ENCODE peak calls at places on chromosomes 13 and 19, in four cellular contexts. S, P, T and Q are unnamed samples.

GRCh38 chr19:8148410-8149231 is 771 bp downstream of the FBN3 start:
- DNase-seq in S (no peak), P (no peak), T (no peak), Q (peak; percentile 70)

GRCh38 chr13:109274188-109274821 is 512.1 kb downstream of the IRS2 start:
- DNase-seq in S (no peak), P (no peak), T (no peak), Q (peak; percentile 50)

GRCh38 chr13:112793545-112794445 is 104.0 kb downstream of the ATP11A start:
- DNase-seq in S (no peak), P (peak; percentile 67), T (no peak), Q (no peak)

GRCh38 chr19:35557539-35558399 is 5.7 kb downstream of the ATP4A start:
- DNase-seq in S (peak; percentile 50), P (no peak), T (peak; percentile 42), Q (peak; percentile 86)

GRCh38 chr13:92103673-92104296 is 705.4 kb downstream of the GPC5 start:
- DNase-seq in S (no peak), P (no peak), T (no peak), Q (no peak)

GRCh38 chr13:38430761-38431160 is 81.1 kb downstream of the UFM1 start:
- DNase-seq in S (no peak), P (no peak), T (no peak), Q (no peak)

GRCh38 chr13:21657538-21657937 is 13.3 kb upstream of the FGF9 start:
- DNase-seq in S (no peak), P (no peak), T (no peak), Q (no peak)

GRCh38 chr13:99347911-99348451 is 40.8 kb upstream of the GPR183 start:
- DNase-seq in S (no peak), P (no peak), T (no peak), Q (no peak)

GRCh38 chr19:46818812-46819211 is 30.4 kb upstream of the SLC1A5 start:
- DNase-seq in S (no peak), P (no peak), T (no peak), Q (no peak)

GRCh38 chr19:46823049-46823448 is 27.6 kb downstream of the AP2S1 start:
- DNase-seq in S (no peak), P (no peak), T (no peak), Q (no peak)

GRCh38 chr19:46824887-46825730 is 25.5 kb downstream of the AP2S1 start:
- DNase-seq in S (peak; percentile 22), P (no peak), T (no peak), Q (no peak)

GRCh38 chr19:46825731-46826055 is 25.0 kb downstream of the AP2S1 start:
- DNase-seq in S (no peak), P (no peak), T (no peak), Q (no peak)

DNA sequence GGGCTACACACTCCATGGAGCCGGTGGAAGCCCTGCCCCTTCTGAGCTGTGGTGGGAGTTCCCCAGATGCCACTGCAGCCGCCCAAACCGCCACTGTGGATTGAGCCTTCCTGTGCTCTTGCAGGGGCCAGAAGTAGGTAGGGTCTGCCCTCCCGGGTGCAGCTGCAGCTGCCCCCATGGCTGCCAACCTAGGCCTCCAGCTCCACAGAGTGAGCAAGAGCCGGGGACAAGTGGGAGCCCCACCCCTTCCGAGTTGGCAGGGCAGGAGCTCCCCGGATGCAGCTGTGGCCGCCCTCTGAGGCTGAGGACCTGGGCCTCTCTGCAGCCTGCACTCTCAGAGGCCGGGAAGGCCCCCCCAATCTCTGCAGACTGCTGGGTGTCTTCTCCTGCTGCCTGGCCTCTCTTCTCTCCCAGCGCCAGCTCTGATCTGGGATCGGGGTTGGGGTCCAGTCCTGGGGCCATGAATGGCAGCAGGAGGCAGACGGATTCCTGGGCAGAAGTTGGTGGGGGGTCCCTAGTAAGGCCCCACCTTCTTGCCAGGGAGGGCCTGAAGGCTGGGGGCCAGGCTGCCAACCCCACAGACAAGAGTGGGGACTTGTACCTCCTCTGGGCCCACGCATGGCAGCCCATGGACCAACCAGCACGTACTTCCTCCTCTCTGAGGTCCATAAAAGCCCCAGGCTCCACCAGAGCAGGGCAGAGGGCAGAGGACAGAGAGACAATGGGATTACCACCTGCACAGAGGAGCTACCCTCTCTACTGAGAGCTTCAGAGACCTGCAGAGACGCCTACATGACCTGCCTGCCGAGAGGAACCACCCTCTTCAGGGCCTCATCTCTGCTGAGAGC is 28.9 kb downstream of the AP2S1 start:
- DNase-seq in S (peak; percentile 67), P (no peak), T (no peak), Q (no peak)
- TF ChIP-seq POLR2AphosphoS5 in S (no peak), P (no peak), T (no peak), Q (no peak)

GRCh38 chr19:5992756-5993155 is 14.8 kb upstream of the RANBP3 start:
- DNase-seq in S (no peak), P (no peak), T (no peak), Q (no peak)
- H3K27ac ChIP-seq in S (no peak overlapping the region), P (no peak overlapping the region), T (peak overlapping the region; percentile 9), Q (no peak overlapping the region)

DNA sequence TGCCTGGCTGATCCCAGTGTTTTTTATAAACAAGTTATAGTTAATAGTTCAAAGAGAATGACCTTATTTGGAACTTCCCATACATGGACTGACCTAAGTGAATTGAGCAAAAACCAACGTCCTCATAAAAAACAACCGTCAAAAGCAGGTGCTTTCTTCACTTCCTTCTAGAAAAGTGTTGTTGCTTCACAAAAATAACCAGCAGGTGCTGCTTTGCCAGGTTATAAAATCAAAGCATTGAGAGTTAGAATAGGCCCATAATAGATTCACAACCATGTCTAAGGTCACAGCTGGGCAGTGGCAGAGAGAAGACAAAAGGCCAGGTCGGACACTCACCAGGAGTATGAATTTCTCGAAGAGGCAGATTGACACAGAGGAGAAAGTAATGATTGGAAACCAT is 9.5 kb downstream of the RUBCNL start:
- DNase-seq in S (no peak), P (no peak), T (no peak), Q (no peak)
- TF ChIP-seq POLR2AphosphoS5 in S (no peak), P (no peak), T (no peak), Q (no peak)

DNA sequence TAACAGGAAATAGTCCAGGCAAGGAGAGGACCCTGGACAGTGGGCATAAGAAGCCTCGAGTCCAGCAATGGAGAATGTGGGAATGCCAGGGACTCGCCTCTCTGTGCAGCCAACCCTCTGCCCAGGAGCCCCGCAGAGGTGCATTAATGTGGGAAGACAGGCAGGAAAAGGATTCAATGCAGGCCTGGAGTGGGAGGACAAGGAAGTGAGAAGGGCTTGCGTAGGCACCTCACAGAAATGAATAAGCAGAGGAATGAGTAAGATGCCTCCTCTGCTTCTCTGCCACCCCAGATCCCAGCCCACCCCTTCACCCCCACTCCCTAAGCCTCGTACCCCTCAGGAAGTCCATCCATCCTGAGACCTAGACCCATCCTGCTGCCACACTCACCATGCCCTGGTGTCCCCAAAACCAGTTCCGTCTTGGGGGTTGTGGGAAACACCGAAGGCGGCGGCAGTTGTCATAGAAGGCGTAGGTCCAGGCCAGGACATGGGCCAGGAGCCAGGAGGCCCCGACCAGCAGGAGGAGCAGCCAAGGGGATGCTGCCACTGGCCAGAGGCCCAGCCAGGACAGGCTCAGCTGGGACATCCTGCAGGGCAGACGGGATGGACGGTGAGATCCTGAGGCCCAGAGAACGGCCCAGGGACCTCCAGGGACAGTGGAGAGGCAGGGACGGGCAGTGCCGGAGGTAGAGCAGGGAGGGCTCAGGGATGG is 692 bp downstream of the CYP4F2 start:
- DNase-seq in S (no peak), P (no peak), T (no peak), Q (no peak)
- H3K27ac ChIP-seq in S (no peak overlapping the region), P (no peak overlapping the region), T (no peak overlapping the region), Q (no peak overlapping the region)

DNA sequence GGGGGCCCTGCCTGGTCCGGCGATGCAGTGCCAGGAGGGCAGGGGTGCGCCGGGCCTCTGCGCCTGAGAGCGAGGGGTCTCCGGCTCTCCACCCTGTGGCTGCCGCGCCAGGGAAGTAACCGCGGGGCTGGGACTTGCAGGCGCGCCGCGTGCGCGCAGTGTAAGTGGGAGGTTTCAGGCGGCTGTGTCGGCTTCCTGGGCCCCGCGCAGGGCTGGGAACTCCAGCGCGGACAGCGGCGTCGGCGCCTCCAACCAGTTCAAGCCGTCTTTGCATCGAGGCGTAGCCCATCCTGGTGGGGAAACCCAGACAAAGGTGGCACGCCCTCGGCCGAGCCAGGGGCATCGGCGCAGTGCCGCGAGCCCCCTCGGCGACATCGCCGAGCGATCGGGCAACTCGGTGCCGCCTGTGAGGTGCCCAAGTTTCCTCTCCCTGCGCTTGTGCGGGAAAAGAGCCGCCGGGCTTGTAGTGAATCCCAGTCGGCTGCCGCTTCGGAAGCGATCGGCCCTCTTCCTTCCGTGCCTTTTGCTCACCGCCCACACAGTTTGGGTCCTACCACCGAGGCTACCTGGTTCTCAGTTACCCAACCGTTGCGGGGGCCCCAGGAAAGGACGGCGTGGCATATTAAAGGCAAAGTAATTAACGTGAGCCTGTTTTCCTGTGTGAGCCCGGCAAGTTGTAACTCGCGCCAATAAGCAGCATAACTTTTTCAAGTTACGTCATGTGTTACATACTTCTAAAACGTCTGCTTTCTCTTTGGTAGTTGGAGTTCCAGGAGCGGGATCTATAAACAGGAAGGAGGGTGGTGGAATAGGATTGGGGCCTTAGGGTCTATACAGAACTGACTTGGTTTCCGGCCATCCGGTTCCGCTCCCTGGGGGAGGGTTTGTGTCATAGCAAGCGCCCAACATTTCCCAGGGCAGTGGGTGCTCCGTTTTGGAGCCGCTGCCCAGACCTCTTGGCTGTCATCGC is 1.2 kb downstream of the LRCH1 start:
- DNase-seq in S (peak; percentile 78), P (peak; percentile 83), T (peak; percentile 68), Q (peak; percentile 54)
- TF ChIP-seq POLR2AphosphoS5 in S (peak; percentile 29), P (peak; percentile 31), T (peak; percentile 75), Q (no peak)

GRCh38 chr13:48949566-48950506 is 25.9 kb upstream of the FNDC3A start:
- DNase-seq in S (no peak), P (no peak), T (no peak), Q (no peak)
- H3K27ac ChIP-seq in S (no peak overlapping the region), P (no peak overlapping the region), T (no peak overlapping the region), Q (no peak overlapping the region)

DNA sequence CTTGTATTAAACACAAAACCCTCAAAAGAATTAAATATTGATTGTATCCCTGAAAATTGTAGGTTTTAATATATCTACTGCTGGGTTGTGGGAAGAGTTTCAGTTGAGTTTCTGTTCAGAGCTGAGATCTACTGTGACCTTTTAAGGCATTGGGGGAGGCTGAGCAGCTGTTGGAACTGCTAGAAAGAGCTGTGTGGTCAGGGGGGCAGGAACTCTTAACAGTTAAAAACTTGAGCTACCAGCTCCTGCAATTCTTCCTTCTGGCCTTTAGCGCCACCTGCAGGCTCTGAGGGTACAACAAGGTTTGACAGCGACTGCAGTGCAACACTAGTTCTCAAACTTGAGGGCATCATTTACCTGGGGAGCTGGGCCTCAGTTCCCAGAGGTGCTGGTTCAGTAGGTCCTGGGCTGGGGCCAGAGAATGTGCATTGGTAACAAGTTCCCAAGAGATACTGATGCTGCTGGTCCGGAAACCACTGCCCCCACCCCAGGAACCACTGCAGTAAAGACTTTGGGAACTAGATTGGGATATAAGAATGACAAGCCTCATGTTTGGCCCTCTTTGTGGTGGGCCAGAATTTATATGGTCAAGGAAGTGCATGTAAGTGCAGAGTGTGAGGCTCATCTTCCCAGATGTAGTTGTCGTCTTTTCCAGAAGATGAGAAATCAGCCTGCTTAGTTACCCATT is 2.5 kb downstream of the RNASEH2B start:
- DNase-seq in S (peak; percentile 94), P (peak; percentile 89), T (peak; percentile 78), Q (peak; percentile 79)
- TF ChIP-seq POLR2AphosphoS5 in S (no peak), P (no peak), T (peak; percentile 64), Q (no peak)

DNA sequence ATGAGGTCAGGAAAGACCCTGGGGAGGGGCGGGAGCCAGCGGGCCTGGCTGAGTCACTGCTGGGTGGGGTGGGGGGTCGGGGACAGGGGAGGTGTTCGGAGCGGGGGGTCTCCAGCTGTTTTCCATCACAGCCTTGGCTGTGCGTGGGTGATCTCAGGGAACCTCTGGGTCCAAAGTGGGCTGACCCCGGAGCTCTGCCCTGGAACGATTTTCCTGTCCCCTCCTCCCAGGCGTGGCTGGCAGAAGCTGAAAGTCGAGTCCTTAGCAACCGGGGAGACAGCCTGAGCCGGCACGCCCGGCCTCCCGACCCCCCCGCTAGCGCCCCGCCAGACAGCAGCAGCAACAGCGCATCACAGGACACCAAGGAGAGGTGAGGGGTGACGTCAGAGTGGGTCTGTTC is 10.6 kb downstream of the TRIP10 start:
- DNase-seq in S (no peak), P (no peak), T (no peak), Q (no peak)
- H3K27ac ChIP-seq in S (no peak overlapping the region), P (peak overlapping the region; percentile 15), T (no peak overlapping the region), Q (no peak overlapping the region)